ENCODE peak calls at places on chromosomes 2 and 18, in five cellular contexts. F is effector memory CD4-positive, alpha-beta T cell; J is PC-3; E is psoas muscle; P is A549. Y is an unnamed sample.

GRCh38 chr18:50704541-50704940 is 115.3 kb downstream of the MRO start:
- DNase-seq in J (no peak), E (no peak), F (no peak), P (no peak), Y (no peak)

GRCh38 chr2:121211689-121212151 is 73.3 kb downstream of the TFCP2L1 start:
- DNase-seq in F (no peak), E (peak; percentile 48), P (no peak), J (peak; percentile 72), Y (peak; percentile 62)

GRCh38 chr2:106115665-106116064 is 78.4 kb downstream of the UXS1 start:
- DNase-seq in J (no peak), P (no peak), F (no peak), E (no peak), Y (no peak)

GRCh38 chr18:48387300-48387699 is 21.9 kb downstream of the ZBTB7C start:
- DNase-seq in F (no peak), J (no peak), P (no peak), E (no peak), Y (no peak)

GRCh38 chr2:16662440-16662839 is 3.2 kb downstream of the CYRIA start:
- DNase-seq in J (no peak), P (peak; percentile 16), E (peak; percentile 79), F (no peak), Y (no peak)

GRCh38 chr2:151049746-151050145 is 211.9 kb downstream of the RBM43 start:
- DNase-seq in E (no peak), F (no peak), J (peak; percentile 54), P (peak; percentile 5), Y (no peak)

GRCh38 chr2:23618696-23619530 is 233.9 kb downstream of the KLHL29 start:
- DNase-seq in F (no peak), E (no peak), J (peak; percentile 14), P (no peak), Y (no peak)

GRCh38 chr2:218727502-218728165 is 17.0 kb downstream of the TTLL4 start:
- DNase-seq in E (no peak), J (peak; percentile 65), F (no peak), P (peak; percentile 39), Y (no peak)

GRCh38 chr2:48724278-48724677 is 31.2 kb downstream of the LHCGR start:
- DNase-seq in P (no peak), E (no peak), F (no peak), J (no peak), Y (no peak)

GRCh38 chr2:169072163-169072925 is 3.0 kb downstream of the DHRS9 start:
- DNase-seq in J (no peak), P (no peak), F (no peak), E (no peak), Y (no peak)

GRCh38 chr2:41720702-41721344 is 327.0 kb upstream of the PKDCC start:
- DNase-seq in E (no peak), J (no peak), F (no peak), P (no peak), Y (no peak)

GRCh38 chr2:56985609-56986008 is 801.8 kb downstream of the CCDC85A start:
- DNase-seq in F (no peak), J (no peak), P (no peak), E (no peak), Y (no peak)

GRCh38 chr18:5173646-5174045 is 23.4 kb downstream of the AKAIN1 start:
- DNase-seq in P (no peak), J (no peak), E (no peak), F (no peak), Y (no peak)

GRCh38 chr18:31275722-31276463 is 42.1 kb upstream of the DSG1 start:
- DNase-seq in J (peak; percentile 30), P (peak; percentile 35), F (no peak), E (no peak), Y (no peak)

GRCh38 chr2:120751553-120751952 is 15.9 kb downstream of the GLI2 start:
- DNase-seq in J (no peak), P (no peak), E (no peak), F (no peak), Y (no peak)

GRCh38 chr18:25062720-25063119 is 289.2 kb downstream of the ZNF521 start:
- DNase-seq in E (no peak), P (no peak), F (no peak), J (peak; percentile 7), Y (no peak)

GRCh38 chr18:22044474-22045220 is 124.7 kb upstream of the GATA6 start:
- DNase-seq in J (peak; percentile 55), E (no peak), F (no peak), P (no peak), Y (peak; percentile 87)

GRCh38 chr2:180571559-180571958 is 408.8 kb upstream of the UBE2E3 start:
- DNase-seq in J (peak; percentile 53), P (no peak), E (no peak), F (no peak), Y (no peak)

GRCh38 chr2:25077792-25078170 is 35.9 kb downstream of the EFR3B start:
- DNase-seq in E (no peak), P (no peak), F (no peak), J (no peak), Y (no peak)

GRCh38 chr2:73979686-73980085 is 5.0 kb upstream of the TET3 start:
- DNase-seq in J (peak; percentile 86), E (no peak), P (peak; percentile 42), F (no peak), Y (no peak)

GRCh38 chr2:68565858-68566257 is 77.5 kb upstream of the PROKR1 start:
- DNase-seq in J (peak; percentile 87), E (no peak), F (no peak), P (peak; percentile 53), Y (no peak)

GRCh38 chr2:85717308-85718005 is 23.3 kb downstream of the GNLY start:
- DNase-seq in F (no peak), P (no peak), E (peak; percentile 22), J (no peak), Y (no peak)

GRCh38 chr18:31041346-31042067 is 1.0 kb downstream of the DSC3 start:
- DNase-seq in F (no peak), E (peak; percentile 27), J (peak; percentile 47), P (no peak), Y (no peak)

GRCh38 chr2:84481702-84482101 is 22.6 kb upstream of the SUCLG1 start:
- DNase-seq in J (peak; percentile 30), P (no peak), E (no peak), F (no peak), Y (no peak)

GRCh38 chr2:223759569-223760430 is 77.6 kb downstream of the AP1S3 start:
- DNase-seq in F (no peak), P (peak; percentile 75), J (peak; percentile 90), E (no peak), Y (peak; percentile 34)

GRCh38 chr2:74735544-74735943 is 81.5 kb downstream of the SEMA4F start:
- DNase-seq in F (no peak), J (peak; percentile 34), E (no peak), P (no peak), Y (no peak)

GRCh38 chr2:2740238-2740775 is 409.2 kb upstream of the MYT1L start:
- DNase-seq in P (no peak), J (no peak), F (no peak), E (no peak), Y (no peak)

GRCh38 chr2:128438091-128438490 is 119.4 kb upstream of the HS6ST1 start:
- DNase-seq in E (no peak), P (no peak), F (no peak), J (no peak), Y (no peak)

GRCh38 chr2:222572761-222573174 is 83.1 kb downstream of the FARSB start:
- DNase-seq in F (no peak), J (peak; percentile 49), P (peak; percentile 18), E (no peak), Y (no peak)

GRCh38 chr2:85420743-85421705 is 2.5 kb downstream of the SH2D6 start:
- DNase-seq in E (peak; percentile 94), P (peak; percentile 98), F (peak; percentile 74), J (peak; percentile 95), Y (peak; percentile 97)

GRCh38 chr2:241234066-241234790 is 45.8 kb downstream of the ANO7 start:
- DNase-seq in F (no peak), J (no peak), E (peak; percentile 28), P (no peak), Y (peak; percentile 32)

GRCh38 chr2:226652983-226653765 is 146.4 kb downstream of the IRS1 start:
- DNase-seq in J (no peak), P (no peak), E (no peak), F (no peak), Y (no peak)

GRCh38 chr2:226652388-226652787 is 147.2 kb downstream of the IRS1 start:
- DNase-seq in P (peak; percentile 84), E (no peak), J (peak; percentile 96), F (no peak), Y (no peak)

GRCh38 chr2:226649201-226649600 is 150.4 kb downstream of the IRS1 start:
- DNase-seq in F (no peak), E (no peak), P (no peak), J (no peak), Y (no peak)

GRCh38 chr2:226647626-226648518 is 151.7 kb downstream of the IRS1 start:
- DNase-seq in P (no peak), J (no peak), E (peak; percentile 41), F (no peak), Y (no peak)

GRCh38 chr2:226649871-226650660 is 149.6 kb downstream of the IRS1 start:
- DNase-seq in F (peak; percentile 23), E (peak; percentile 80), J (peak; percentile 98), P (peak; percentile 87), Y (no peak)
- H3K9me3 ChIP-seq in F (no peaks in the 10 kb centered on the region), E (no peaks in the 10 kb centered on the region), J (no peaks in the 10 kb centered on the region), P (peaks cover 12% of the 10 kb centered on the region), Y (no peaks in the 10 kb centered on the region)

GRCh38 chr2:42762823-42763804 is 821 bp downstream of the OXER1 start:
- DNase-seq in J (no peak), E (no peak), F (no peak), P (no peak), Y (no peak)

GRCh38 chr2:42764901-42765300 is 966 bp upstream of the OXER1 start:
- DNase-seq in J (no peak), F (no peak), P (no peak), E (no peak), Y (no peak)

GRCh38 chr2:42765686-42766085 is 1.8 kb upstream of the OXER1 start:
- DNase-seq in E (no peak), P (no peak), F (no peak), J (no peak), Y (no peak)

GRCh38 chr2:42762155-42762554 is 1.8 kb downstream of the OXER1 start:
- DNase-seq in P (no peak), J (no peak), E (no peak), F (no peak), Y (no peak)

GRCh38 chr2:42764096-42764495 is at the start of gene OXER1:
- DNase-seq in J (no peak), E (no peak), F (no peak), P (no peak), Y (no peak)
- H3K4me1 ChIP-seq in J (no peaks in the 10 kb centered on the region), E (no peaks in the 10 kb centered on the region), F (no peaks in the 10 kb centered on the region), P (no peaks in the 10 kb centered on the region), Y (no peaks in the 10 kb centered on the region)

GRCh38 chr2:72135921-72136320 is 11.7 kb downstream of the CYP26B1 start:
- DNase-seq in J (no peak), E (peak; percentile 43), F (no peak), P (no peak), Y (no peak)
- H3K4me3 ChIP-seq in J (no peak overlapping the region), E (no peak overlapping the region), F (no peak overlapping the region), P (no peak overlapping the region), Y (no peak overlapping the region)

DNA sequence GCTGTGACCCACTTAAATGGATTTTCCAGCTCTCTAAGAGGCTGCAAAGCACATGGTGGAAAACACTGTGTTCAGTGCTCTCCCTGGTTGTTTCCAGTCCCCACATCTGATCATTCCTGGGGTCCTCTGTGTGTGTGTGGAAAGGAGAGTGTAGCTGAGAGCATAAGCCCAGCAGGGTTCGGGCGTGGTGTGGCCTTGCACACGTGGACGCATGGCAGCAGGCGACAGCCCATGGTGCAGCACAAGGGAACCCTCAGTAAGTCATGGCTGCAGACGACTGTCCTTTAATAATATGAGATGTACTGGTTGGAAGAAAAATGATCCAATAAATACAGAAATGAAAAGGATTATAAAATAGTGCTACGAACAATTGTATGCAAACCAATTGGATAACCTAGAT is 95.5 kb downstream of the FAM210A start:
- DNase-seq in F (no peak), E (no peak), J (no peak), P (no peak), Y (no peak)
- H3K9me3 ChIP-seq in F (no peaks in the 10 kb centered on the region), E (peaks cover 6% of the 10 kb centered on the region), J (no peaks in the 10 kb centered on the region), P (no peaks in the 10 kb centered on the region), Y (no peaks in the 10 kb centered on the region)

Y was measured in pancreas.